ENCODE peak calls at places on chromosomes 13 and 19, in seven cellular contexts. One of them, this sample, is unnamed.

GRCh38 chr13:21297452-21297851 is 121.0 kb downstream of the MRPL57 start:
- DNase-seq in stimulated activated CD4-positive, alpha-beta T cell treated with anti-CD3 and anti-CD28 coated beads, Interleukin-4, amount 100 ng/mL, for 1 hour: no peak
- DNase-seq in T-helper 1 cell: no peak
- DNase-seq in GM12865: no peak
- DNase-seq in HCT116: no peak
- DNase-seq in T follicular helper cell: no peak
- DNase-seq in cerebellum: no peak
- DNase-seq in this sample: no peak

GRCh38 chr13:50635504-50635903 is 208.0 kb downstream of the DLEU7 start:
- DNase-seq in stimulated activated CD4-positive, alpha-beta T cell treated with anti-CD3 and anti-CD28 coated beads, Interleukin-4, amount 100 ng/mL, for 1 hour: no peak
- DNase-seq in T-helper 1 cell: no peak
- DNase-seq in GM12865: peak
- DNase-seq in HCT116: no peak
- DNase-seq in T follicular helper cell: no peak
- DNase-seq in cerebellum: no peak
- DNase-seq in this sample: no peak

GRCh38 chr19:35262101-35262761 is 6.5 kb upstream of the USF2 start:
- DNase-seq in stimulated activated CD4-positive, alpha-beta T cell treated with anti-CD3 and anti-CD28 coated beads, Interleukin-4, amount 100 ng/mL, for 1 hour: no peak
- DNase-seq in T-helper 1 cell: peak
- DNase-seq in GM12865: no peak
- DNase-seq in HCT116: no peak
- DNase-seq in T follicular helper cell: no peak
- DNase-seq in cerebellum: no peak
- DNase-seq in this sample: no peak

GRCh38 chr19:38792250-38793111 is 3.5 kb downstream of the LGALS7B start:
- DNase-seq in stimulated activated CD4-positive, alpha-beta T cell treated with anti-CD3 and anti-CD28 coated beads, Interleukin-4, amount 100 ng/mL, for 1 hour: peak
- DNase-seq in T-helper 1 cell: no peak
- DNase-seq in GM12865: peak
- DNase-seq in HCT116: no peak
- DNase-seq in T follicular helper cell: no peak
- DNase-seq in cerebellum: no peak
- DNase-seq in this sample: no peak

GRCh38 chr19:7657047-7657779 is 11.6 kb upstream of the RETN start:
- DNase-seq in stimulated activated CD4-positive, alpha-beta T cell treated with anti-CD3 and anti-CD28 coated beads, Interleukin-4, amount 100 ng/mL, for 1 hour: no peak
- DNase-seq in T-helper 1 cell: no peak
- DNase-seq in GM12865: no peak
- DNase-seq in HCT116: no peak
- DNase-seq in T follicular helper cell: no peak
- DNase-seq in cerebellum: no peak
- DNase-seq in this sample: no peak

GRCh38 chr13:89310943-89311342 is 1639.8 kb downstream of the SLITRK5 start:
- DNase-seq in stimulated activated CD4-positive, alpha-beta T cell treated with anti-CD3 and anti-CD28 coated beads, Interleukin-4, amount 100 ng/mL, for 1 hour: no peak
- DNase-seq in T-helper 1 cell: no peak
- DNase-seq in GM12865: no peak
- DNase-seq in HCT116: no peak
- DNase-seq in T follicular helper cell: no peak
- DNase-seq in cerebellum: no peak
- DNase-seq in this sample: no peak

GRCh38 chr13:24128112-24128511 is 32.4 kb upstream of the SPATA13 start:
- DNase-seq in stimulated activated CD4-positive, alpha-beta T cell treated with anti-CD3 and anti-CD28 coated beads, Interleukin-4, amount 100 ng/mL, for 1 hour: no peak
- DNase-seq in T-helper 1 cell: no peak
- DNase-seq in GM12865: no peak
- DNase-seq in HCT116: no peak
- DNase-seq in T follicular helper cell: no peak
- DNase-seq in cerebellum: no peak
- DNase-seq in this sample: no peak

GRCh38 chr19:1324249-1324791 is 38.6 kb downstream of the EFNA2 start:
- DNase-seq in stimulated activated CD4-positive, alpha-beta T cell treated with anti-CD3 and anti-CD28 coated beads, Interleukin-4, amount 100 ng/mL, for 1 hour: no peak
- DNase-seq in T-helper 1 cell: no peak
- DNase-seq in GM12865: no peak
- DNase-seq in HCT116: no peak
- DNase-seq in T follicular helper cell: no peak
- DNase-seq in cerebellum: no peak
- DNase-seq in this sample: no peak

GRCh38 chr13:40121711-40122110 is 466.2 kb downstream of the COG6 start:
- DNase-seq in stimulated activated CD4-positive, alpha-beta T cell treated with anti-CD3 and anti-CD28 coated beads, Interleukin-4, amount 100 ng/mL, for 1 hour: no peak
- DNase-seq in T-helper 1 cell: no peak
- DNase-seq in GM12865: no peak
- DNase-seq in HCT116: no peak
- DNase-seq in T follicular helper cell: no peak
- DNase-seq in cerebellum: no peak
- DNase-seq in this sample: no peak

GRCh38 chr13:33355470-33355869 is 69.9 kb upstream of the STARD13 start:
- DNase-seq in stimulated activated CD4-positive, alpha-beta T cell treated with anti-CD3 and anti-CD28 coated beads, Interleukin-4, amount 100 ng/mL, for 1 hour: no peak
- DNase-seq in T-helper 1 cell: no peak
- DNase-seq in GM12865: no peak
- DNase-seq in HCT116: no peak
- DNase-seq in T follicular helper cell: no peak
- DNase-seq in cerebellum: no peak
- DNase-seq in this sample: no peak

GRCh38 chr13:111251646-111252448 is 68.6 kb upstream of the TEX29 start:
- DNase-seq in stimulated activated CD4-positive, alpha-beta T cell treated with anti-CD3 and anti-CD28 coated beads, Interleukin-4, amount 100 ng/mL, for 1 hour: no peak
- DNase-seq in T-helper 1 cell: no peak
- DNase-seq in GM12865: no peak
- DNase-seq in HCT116: no peak
- DNase-seq in T follicular helper cell: no peak
- DNase-seq in cerebellum: no peak
- DNase-seq in this sample: no peak

GRCh38 chr19:49689133-49690072 is at the start of gene ADM5:
- DNase-seq in stimulated activated CD4-positive, alpha-beta T cell treated with anti-CD3 and anti-CD28 coated beads, Interleukin-4, amount 100 ng/mL, for 1 hour: peak
- DNase-seq in T-helper 1 cell: no peak
- DNase-seq in GM12865: peak
- DNase-seq in HCT116: no peak
- DNase-seq in T follicular helper cell: no peak
- DNase-seq in cerebellum: peak
- DNase-seq in this sample: no peak

GRCh38 chr13:113013303-113013702 is 44.3 kb downstream of the MCF2L start:
- DNase-seq in stimulated activated CD4-positive, alpha-beta T cell treated with anti-CD3 and anti-CD28 coated beads, Interleukin-4, amount 100 ng/mL, for 1 hour: no peak
- DNase-seq in T-helper 1 cell: no peak
- DNase-seq in GM12865: no peak
- DNase-seq in HCT116: no peak
- DNase-seq in T follicular helper cell: no peak
- DNase-seq in cerebellum: no peak
- DNase-seq in this sample: no peak

GRCh38 chr13:38350114-38350617 is 515 bp downstream of the UFM1 start:
- DNase-seq in stimulated activated CD4-positive, alpha-beta T cell treated with anti-CD3 and anti-CD28 coated beads, Interleukin-4, amount 100 ng/mL, for 1 hour: peak
- DNase-seq in T-helper 1 cell: peak
- DNase-seq in GM12865: peak
- DNase-seq in HCT116: peak
- DNase-seq in T follicular helper cell: peak
- DNase-seq in cerebellum: peak
- DNase-seq in this sample: peak

GRCh38 chr13:44159633-44160279 is 213.9 kb upstream of the SERP2 start:
- DNase-seq in stimulated activated CD4-positive, alpha-beta T cell treated with anti-CD3 and anti-CD28 coated beads, Interleukin-4, amount 100 ng/mL, for 1 hour: no peak
- DNase-seq in T-helper 1 cell: no peak
- DNase-seq in GM12865: no peak
- DNase-seq in HCT116: no peak
- DNase-seq in T follicular helper cell: no peak
- DNase-seq in cerebellum: no peak
- DNase-seq in this sample: peak

GRCh38 chr13:109281017-109281416 is 505.4 kb downstream of the IRS2 start:
- DNase-seq in stimulated activated CD4-positive, alpha-beta T cell treated with anti-CD3 and anti-CD28 coated beads, Interleukin-4, amount 100 ng/mL, for 1 hour: no peak
- DNase-seq in T-helper 1 cell: no peak
- DNase-seq in GM12865: no peak
- DNase-seq in HCT116: no peak
- DNase-seq in T follicular helper cell: no peak
- DNase-seq in cerebellum: no peak
- DNase-seq in this sample: no peak

GRCh38 chr19:47446534-47447469 is 24.9 kb downstream of the SLC8A2 start:
- DNase-seq in stimulated activated CD4-positive, alpha-beta T cell treated with anti-CD3 and anti-CD28 coated beads, Interleukin-4, amount 100 ng/mL, for 1 hour: no peak
- DNase-seq in T-helper 1 cell: no peak
- DNase-seq in GM12865: no peak
- DNase-seq in HCT116: peak
- DNase-seq in T follicular helper cell: no peak
- DNase-seq in cerebellum: peak
- DNase-seq in this sample: peak

GRCh38 chr13:66162470-66162869 is 1067.7 kb downstream of the PCDH9 start:
- DNase-seq in stimulated activated CD4-positive, alpha-beta T cell treated with anti-CD3 and anti-CD28 coated beads, Interleukin-4, amount 100 ng/mL, for 1 hour: no peak
- DNase-seq in T-helper 1 cell: no peak
- DNase-seq in GM12865: no peak
- DNase-seq in HCT116: no peak
- DNase-seq in T follicular helper cell: no peak
- DNase-seq in cerebellum: no peak
- DNase-seq in this sample: no peak

GRCh38 chr13:113934576-113934975 is 39.3 kb downstream of the C13orf46 start:
- DNase-seq in stimulated activated CD4-positive, alpha-beta T cell treated with anti-CD3 and anti-CD28 coated beads, Interleukin-4, amount 100 ng/mL, for 1 hour: no peak
- DNase-seq in T-helper 1 cell: peak
- DNase-seq in GM12865: no peak
- DNase-seq in HCT116: no peak
- DNase-seq in T follicular helper cell: no peak
- DNase-seq in cerebellum: no peak
- DNase-seq in this sample: no peak

GRCh38 chr13:20140487-20140886 is 20.4 kb downstream of the GJA3 start:
- DNase-seq in stimulated activated CD4-positive, alpha-beta T cell treated with anti-CD3 and anti-CD28 coated beads, Interleukin-4, amount 100 ng/mL, for 1 hour: no peak
- DNase-seq in T-helper 1 cell: no peak
- DNase-seq in GM12865: no peak
- DNase-seq in HCT116: no peak
- DNase-seq in T follicular helper cell: no peak
- DNase-seq in cerebellum: no peak
- DNase-seq in this sample: no peak

GRCh38 chr13:114105351-114106225 is 26.8 kb downstream of the RASA3 start:
- DNase-seq in stimulated activated CD4-positive, alpha-beta T cell treated with anti-CD3 and anti-CD28 coated beads, Interleukin-4, amount 100 ng/mL, for 1 hour: no peak
- DNase-seq in T-helper 1 cell: no peak
- DNase-seq in GM12865: no peak
- DNase-seq in HCT116: no peak
- DNase-seq in T follicular helper cell: no peak
- DNase-seq in cerebellum: no peak
- DNase-seq in this sample: no peak

GRCh38 chr13:23678768-23679167 is 108.6 kb downstream of the TNFRSF19 start:
- DNase-seq in stimulated activated CD4-positive, alpha-beta T cell treated with anti-CD3 and anti-CD28 coated beads, Interleukin-4, amount 100 ng/mL, for 1 hour: no peak
- DNase-seq in T-helper 1 cell: no peak
- DNase-seq in GM12865: peak
- DNase-seq in HCT116: no peak
- DNase-seq in T follicular helper cell: no peak
- DNase-seq in cerebellum: no peak
- DNase-seq in this sample: no peak

GRCh38 chr13:62251734-62252133 is 836.1 kb upstream of the PCDH20 start:
- DNase-seq in stimulated activated CD4-positive, alpha-beta T cell treated with anti-CD3 and anti-CD28 coated beads, Interleukin-4, amount 100 ng/mL, for 1 hour: no peak
- DNase-seq in T-helper 1 cell: no peak
- DNase-seq in GM12865: no peak
- DNase-seq in HCT116: no peak
- DNase-seq in T follicular helper cell: no peak
- DNase-seq in cerebellum: no peak
- DNase-seq in this sample: no peak

GRCh38 chr13:76012091-76012721 is 376.1 kb downstream of the LMO7 start:
- DNase-seq in stimulated activated CD4-positive, alpha-beta T cell treated with anti-CD3 and anti-CD28 coated beads, Interleukin-4, amount 100 ng/mL, for 1 hour: no peak
- DNase-seq in T-helper 1 cell: no peak
- DNase-seq in GM12865: no peak
- DNase-seq in HCT116: no peak
- DNase-seq in T follicular helper cell: no peak
- DNase-seq in cerebellum: no peak
- DNase-seq in this sample: peak

GRCh38 chr13:68056816-68057710 is 826.9 kb upstream of the PCDH9 start:
- DNase-seq in stimulated activated CD4-positive, alpha-beta T cell treated with anti-CD3 and anti-CD28 coated beads, Interleukin-4, amount 100 ng/mL, for 1 hour: no peak
- DNase-seq in T-helper 1 cell: no peak
- DNase-seq in GM12865: no peak
- DNase-seq in HCT116: no peak
- DNase-seq in T follicular helper cell: no peak
- DNase-seq in cerebellum: no peak
- DNase-seq in this sample: peak

GRCh38 chr19:23415561-23416191 is 20.4 kb upstream of the ZNF91 start:
- DNase-seq in stimulated activated CD4-positive, alpha-beta T cell treated with anti-CD3 and anti-CD28 coated beads, Interleukin-4, amount 100 ng/mL, for 1 hour: no peak
- DNase-seq in T-helper 1 cell: no peak
- DNase-seq in GM12865: no peak
- DNase-seq in HCT116: no peak
- DNase-seq in T follicular helper cell: no peak
- DNase-seq in cerebellum: peak
- DNase-seq in this sample: no peak

GRCh38 chr19:48645652-48646191 is at the start of gene CA11:
- DNase-seq in stimulated activated CD4-positive, alpha-beta T cell treated with anti-CD3 and anti-CD28 coated beads, Interleukin-4, amount 100 ng/mL, for 1 hour: no peak
- DNase-seq in T-helper 1 cell: no peak
- DNase-seq in GM12865: no peak
- DNase-seq in HCT116: no peak
- DNase-seq in T follicular helper cell: no peak
- DNase-seq in cerebellum: no peak
- DNase-seq in this sample: peak

GRCh38 chr19:6212403-6213265 is 67.1 kb downstream of the MLLT1 start:
- DNase-seq in stimulated activated CD4-positive, alpha-beta T cell treated with anti-CD3 and anti-CD28 coated beads, Interleukin-4, amount 100 ng/mL, for 1 hour: no peak
- DNase-seq in T-helper 1 cell: no peak
- DNase-seq in GM12865: no peak
- DNase-seq in HCT116: no peak
- DNase-seq in T follicular helper cell: no peak
- DNase-seq in cerebellum: no peak
- DNase-seq in this sample: no peak

GRCh38 chr19:17616961-17617806 is 61.7 kb downstream of the COLGALT1 start:
- DNase-seq in stimulated activated CD4-positive, alpha-beta T cell treated with anti-CD3 and anti-CD28 coated beads, Interleukin-4, amount 100 ng/mL, for 1 hour: no peak
- DNase-seq in T-helper 1 cell: no peak
- DNase-seq in GM12865: peak
- DNase-seq in HCT116: peak
- DNase-seq in T follicular helper cell: no peak
- DNase-seq in cerebellum: no peak
- DNase-seq in this sample: peak

GRCh38 chr13:57557979-57558529 is 73.5 kb upstream of the PCDH17 start:
- DNase-seq in stimulated activated CD4-positive, alpha-beta T cell treated with anti-CD3 and anti-CD28 coated beads, Interleukin-4, amount 100 ng/mL, for 1 hour: no peak
- DNase-seq in T-helper 1 cell: no peak
- DNase-seq in GM12865: no peak
- DNase-seq in HCT116: no peak
- DNase-seq in T follicular helper cell: no peak
- DNase-seq in cerebellum: no peak
- DNase-seq in this sample: peak

GRCh38 chr13:102045713-102046112 is 356.1 kb downstream of the FGF14 start:
- DNase-seq in stimulated activated CD4-positive, alpha-beta T cell treated with anti-CD3 and anti-CD28 coated beads, Interleukin-4, amount 100 ng/mL, for 1 hour: no peak
- DNase-seq in T-helper 1 cell: no peak
- DNase-seq in GM12865: no peak
- DNase-seq in HCT116: no peak
- DNase-seq in T follicular helper cell: no peak
- DNase-seq in cerebellum: no peak
- DNase-seq in this sample: no peak

GRCh38 chr19:12956446-12957388 is at the start of gene GADD45GIP1:
- DNase-seq in stimulated activated CD4-positive, alpha-beta T cell treated with anti-CD3 and anti-CD28 coated beads, Interleukin-4, amount 100 ng/mL, for 1 hour: peak
- DNase-seq in T-helper 1 cell: peak
- DNase-seq in GM12865: peak
- DNase-seq in HCT116: peak
- DNase-seq in T follicular helper cell: peak
- DNase-seq in cerebellum: peak
- DNase-seq in this sample: peak

GRCh38 chr13:93621966-93622365 is 395.4 kb downstream of the GPC6 start:
- DNase-seq in stimulated activated CD4-positive, alpha-beta T cell treated with anti-CD3 and anti-CD28 coated beads, Interleukin-4, amount 100 ng/mL, for 1 hour: no peak
- DNase-seq in T-helper 1 cell: no peak
- DNase-seq in GM12865: no peak
- DNase-seq in HCT116: no peak
- DNase-seq in T follicular helper cell: no peak
- DNase-seq in cerebellum: no peak
- DNase-seq in this sample: no peak

GRCh38 chr19:30222428-30222873 is 149.7 kb upstream of the ZNF536 start:
- DNase-seq in stimulated activated CD4-positive, alpha-beta T cell treated with anti-CD3 and anti-CD28 coated beads, Interleukin-4, amount 100 ng/mL, for 1 hour: no peak
- DNase-seq in T-helper 1 cell: no peak
- DNase-seq in GM12865: peak
- DNase-seq in HCT116: no peak
- DNase-seq in T follicular helper cell: no peak
- DNase-seq in cerebellum: no peak
- DNase-seq in this sample: no peak

GRCh38 chr19:48444933-48445194 is 919 bp upstream of the GRWD1 start:
- DNase-seq in stimulated activated CD4-positive, alpha-beta T cell treated with anti-CD3 and anti-CD28 coated beads, Interleukin-4, amount 100 ng/mL, for 1 hour: no peak
- DNase-seq in T-helper 1 cell: no peak
- DNase-seq in GM12865: no peak
- DNase-seq in HCT116: no peak
- DNase-seq in T follicular helper cell: no peak
- DNase-seq in cerebellum: no peak
- DNase-seq in this sample: no peak

This sample was measured in A549.